ENCODE peak calls at places on chromosomes 3 and 15, in nine cellular contexts. W is sigmoid colon, B is stomach, F is SK-N-SH, N is HepG2, S is K562, R is tibial nerve, D is transverse colon, C is esophagus muscularis mucosa. M is an unnamed sample. For H3K36me3, the result is how much of the 10 kb centered on the place peaks cover.

GRCh38 chr15:29596266-29596665 is 226.0 kb downstream of the TJP1 start:
- DNase-seq in D (no peak), R (no peak), B (no peak), S (no peak), F (no peak), W (no peak), C (peak), N (no peak), M (no peak)

GRCh38 chr3:8136553-8136952 is 365.1 kb upstream of the LMCD1 start:
- DNase-seq in N (no peak), R (no peak), S (no peak), D (no peak), C (no peak), F (no peak), B (no peak), W (no peak), M (no peak)

GRCh38 chr3:65785065-65785645 is 253.6 kb downstream of the MAGI1 start:
- DNase-seq in B (no peak), D (no peak), N (peak), C (no peak), R (peak), F (peak), W (no peak), S (peak), M (no peak)

GRCh38 chr3:158152186-158152585 is 42.3 kb downstream of the RSRC1 start:
- DNase-seq in B (no peak), F (no peak), N (no peak), S (no peak), D (no peak), W (no peak), R (no peak), C (no peak), M (no peak)

GRCh38 chr15:85831415-85832113 is 36.8 kb upstream of the KLHL25 start:
- DNase-seq in F (peak), N (peak), C (no peak), D (peak), B (peak), S (peak), R (peak), W (peak), M (peak)

GRCh38 chr3:15345051-15345607 is 12.7 kb upstream of the SH3BP5 start:
- DNase-seq in B (no peak), W (no peak), N (no peak), F (no peak), R (no peak), S (no peak), C (no peak), D (peak), M (no peak)

GRCh38 chr3:113285226-113285625 is 73.9 kb downstream of the BOC start:
- DNase-seq in B (no peak), F (no peak), C (no peak), D (no peak), S (no peak), N (no peak), W (no peak), R (no peak), M (no peak)

GRCh38 chr3:147417896-147418295 is 8.7 kb downstream of the ZIC1 start:
- DNase-seq in C (no peak), N (no peak), F (no peak), S (no peak), D (no peak), B (no peak), W (no peak), R (no peak), M (no peak)

GRCh38 chr15:22267761-22268160 is 187.4 kb downstream of the OR4M2 start:
- DNase-seq in D (no peak), C (no peak), W (no peak), F (peak), R (no peak), B (no peak), N (no peak), S (no peak), M (no peak)

GRCh38 chr15:98943609-98944111 is 63.9 kb downstream of the PGPEP1L start:
- DNase-seq in C (no peak), B (no peak), N (no peak), D (peak), S (no peak), F (no peak), R (peak), W (no peak), M (peak)

GRCh38 chr3:4864503-4864902 is 114.7 kb upstream of the BHLHE40 start:
- DNase-seq in W (no peak), C (no peak), R (no peak), S (no peak), N (no peak), F (no peak), D (no peak), B (no peak), M (no peak)

GRCh38 chr15:88258021-88258641 is 1.6 kb upstream of the NTRK3 start:
- DNase-seq in D (no peak), S (peak), W (no peak), C (no peak), F (peak), R (no peak), B (no peak), N (peak), M (no peak)

GRCh38 chr3:69329897-69330296 is 56.0 kb downstream of the FRMD4B start:
- DNase-seq in D (no peak), R (no peak), S (no peak), N (no peak), W (no peak), C (no peak), F (no peak), B (no peak), M (no peak)

GRCh38 chr15:90315276-90315982 is 36.7 kb upstream of the ZNF774 start:
- DNase-seq in W (peak), C (peak), R (peak), N (peak), D (peak), B (peak), F (no peak), S (no peak), M (peak)

GRCh38 chr15:27903405-27903804 is 195.7 kb downstream of the OCA2 start:
- DNase-seq in R (no peak), C (no peak), D (no peak), W (no peak), F (no peak), N (no peak), B (no peak), S (no peak), M (no peak)

GRCh38 chr3:32480596-32480995 is 22.1 kb downstream of the CMTM6 start:
- DNase-seq in D (no peak), W (no peak), B (no peak), C (no peak), N (no peak), F (no peak), S (no peak), R (no peak), M (no peak)

GRCh38 chr3:155871746-155872158 is 1.3 kb downstream of the GMPS start:
- DNase-seq in D (no peak), B (no peak), F (no peak), W (no peak), C (no peak), R (no peak), S (no peak), N (no peak), M (no peak)

GRCh38 chr3:54349231-54349647 is 226.9 kb downstream of the CACNA2D3 start:
- DNase-seq in W (no peak), B (no peak), N (no peak), S (peak), F (peak), D (no peak), C (no peak), R (no peak), M (no peak)

GRCh38 chr3:136177876-136178275 is 18.3 kb downstream of the MSL2 start:
- DNase-seq in D (no peak), R (no peak), F (no peak), B (no peak), S (no peak), C (no peak), W (no peak), N (no peak), M (no peak)

GRCh38 chr3:16529264-16529663 is 15.8 kb upstream of the RFTN1 start:
- DNase-seq in W (no peak), R (no peak), B (no peak), C (no peak), D (no peak), N (no peak), S (no peak), F (no peak), M (no peak)

GRCh38 chr15:68389936-68390790 is 41.8 kb downstream of the ITGA11 start:
- DNase-seq in F (no peak), S (no peak), B (peak), D (no peak), C (peak), R (no peak), N (no peak), W (peak), M (peak)

GRCh38 chr3:169146112-169146665 is 517.3 kb downstream of the MECOM start:
- DNase-seq in D (peak), N (no peak), B (peak), S (peak), R (no peak), W (peak), F (no peak), C (no peak), M (peak)

GRCh38 chr3:196141866-196142673 is 60.2 kb upstream of the TFRC start:
- DNase-seq in C (no peak), S (no peak), R (no peak), B (peak), N (no peak), D (no peak), F (no peak), W (no peak), M (no peak)

GRCh38 chr3:126512916-126513650 is 4.5 kb downstream of the UROC1 start:
- DNase-seq in R (no peak), F (no peak), B (no peak), C (no peak), W (peak), N (no peak), S (no peak), D (no peak), M (no peak)

GRCh38 chr15:66595937-66596545 is 30.2 kb upstream of the LCTL start:
- DNase-seq in F (no peak), B (no peak), C (no peak), S (no peak), W (no peak), N (no peak), D (no peak), R (no peak), M (no peak)

GRCh38 chr15:99421172-99421656 is 144.6 kb upstream of the MEF2A start:
- DNase-seq in D (no peak), W (peak), C (no peak), S (no peak), F (no peak), N (peak), R (no peak), B (peak), M (peak)

GRCh38 chr3:185318136-185318535 is 44.8 kb upstream of the MAP3K13 start:
- DNase-seq in B (no peak), N (peak), D (no peak), W (no peak), C (no peak), F (no peak), R (no peak), S (no peak), M (no peak)

GRCh38 chr3:159536876-159537275 is 451.8 kb upstream of the IL12A start:
- DNase-seq in F (no peak), D (no peak), R (no peak), W (no peak), S (no peak), N (no peak), C (no peak), B (no peak), M (no peak)

GRCh38 chr15:81007428-81008064 is 6.8 kb downstream of the TLNRD1 start:
- DNase-seq in R (no peak), B (no peak), D (no peak), W (no peak), N (no peak), F (no peak), C (no peak), S (no peak), M (no peak)

GRCh38 chr15:81011593-81011992 is 10.9 kb downstream of the TLNRD1 start:
- DNase-seq in F (no peak), S (no peak), R (no peak), C (no peak), N (no peak), W (no peak), B (no peak), D (no peak), M (no peak)

GRCh38 chr15:81006124-81006523 is 5.4 kb downstream of the TLNRD1 start:
- DNase-seq in B (no peak), C (no peak), W (no peak), N (no peak), F (no peak), S (no peak), D (no peak), R (no peak), M (no peak)

GRCh38 chr15:81010086-81010485 is 9.4 kb downstream of the TLNRD1 start:
- DNase-seq in B (no peak), N (no peak), D (no peak), C (no peak), R (no peak), F (no peak), W (no peak), S (no peak), M (no peak)

GRCh38 chr15:81008312-81008711 is 7.6 kb downstream of the TLNRD1 start:
- DNase-seq in D (no peak), B (no peak), F (no peak), C (no peak), S (no peak), N (no peak), W (no peak), R (no peak), M (no peak)
- TF ChIP-seq EP300 in D (no peak), B (no peak), F (no peak), C (no peak), S (no peak), N (no peak), W (no peak), R (no peak), M (no peak)

DNA sequence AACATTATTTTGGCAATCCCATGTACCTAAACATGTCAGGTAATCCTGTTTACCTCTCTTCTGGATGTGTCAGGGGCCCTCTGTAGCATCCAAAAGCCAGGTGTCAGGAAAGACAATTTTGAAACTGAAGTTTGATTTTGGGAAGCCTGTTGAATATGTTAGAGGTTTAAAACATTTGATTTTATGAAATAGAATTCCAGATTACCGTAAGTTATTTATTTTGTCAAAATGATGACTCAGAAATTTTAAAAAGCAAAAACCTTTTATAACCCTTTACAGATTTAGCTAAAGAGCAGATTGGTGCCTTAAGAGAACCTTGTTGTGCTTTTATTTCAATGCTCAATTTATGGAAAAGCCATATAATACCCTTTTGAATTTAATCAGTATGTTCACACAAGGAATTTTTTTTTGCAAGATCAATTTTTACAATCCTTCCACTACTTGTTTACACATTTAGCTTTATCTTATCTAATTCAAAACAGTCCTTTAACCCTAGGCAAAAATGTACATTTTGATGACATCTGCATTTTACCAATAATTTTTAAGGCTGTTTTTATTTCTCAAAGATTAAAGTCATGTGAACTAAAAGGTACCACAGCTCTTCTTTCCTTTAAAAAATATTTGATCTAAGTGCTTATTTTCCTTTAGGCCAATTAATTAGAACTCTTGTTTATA is 10.0 kb downstream of the KIF15 start:
- DNase-seq in S (no peak), R (no peak), F (no peak), B (no peak), C (no peak), W (no peak), N (no peak), D (no peak), M (no peak)
- H3K36me3 ChIP-seq in S (under half), R (under half), F (under half), B (under half), C (under half), W (under half), N (under half), D (under half), M (under half)

DNA sequence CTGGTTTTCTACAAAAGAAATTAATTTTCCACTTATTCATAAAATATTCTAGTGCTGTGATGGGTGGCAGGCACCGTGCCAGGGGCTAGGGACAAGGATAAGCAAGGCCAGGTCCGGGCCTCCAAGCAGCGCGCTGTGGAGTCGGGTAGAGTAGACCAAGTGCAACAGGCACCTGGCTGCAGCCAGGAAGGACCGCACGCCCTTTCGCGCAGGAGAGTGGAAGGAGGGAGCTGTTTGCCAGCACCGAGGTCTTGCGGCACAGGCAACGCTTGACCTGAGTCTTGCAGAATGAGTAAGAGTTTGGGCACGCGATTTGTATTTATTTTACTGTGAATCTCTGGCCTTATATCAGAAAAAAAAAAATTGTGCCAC is at the start of gene CASR:
- DNase-seq in B (no peak), S (no peak), C (no peak), R (no peak), D (peak), F (no peak), N (no peak), W (no peak), M (no peak)
- TF ChIP-seq EP300 in B (no peak), S (no peak), C (no peak), R (no peak), D (no peak), F (no peak), N (no peak), W (no peak), M (no peak)

DNA sequence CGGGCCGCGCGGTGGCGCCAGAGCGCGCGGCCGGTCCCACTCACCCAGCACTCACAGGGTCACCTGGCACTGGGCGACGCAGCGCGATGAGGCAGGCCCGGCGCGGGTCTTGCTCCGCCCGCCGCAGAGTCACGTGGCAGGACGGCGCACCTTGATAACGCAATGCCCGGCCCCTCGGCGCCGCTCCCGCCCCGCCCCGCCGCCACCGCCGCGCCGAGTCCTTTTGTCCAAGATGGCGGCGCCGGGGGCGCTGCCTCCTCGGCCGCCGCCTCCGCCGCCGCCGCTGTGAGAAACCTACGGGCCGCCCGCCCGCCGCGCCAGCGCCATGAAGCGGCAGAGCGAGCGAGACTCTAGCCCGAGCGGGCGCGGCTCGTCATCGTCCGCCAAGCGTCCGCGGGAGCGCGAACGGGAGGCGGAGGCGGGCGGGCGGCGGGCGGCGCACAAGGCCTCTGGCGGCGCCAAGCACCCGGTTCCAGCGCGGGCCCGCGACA is at the start of gene RBM15B:
- DNase-seq in S (peak), C (peak), R (peak), N (peak), D (peak), W (peak), B (peak), F (peak), M (peak)
- H3K36me3 ChIP-seq in S (half or more), C (half or more), R (under half), N (under half), D (under half), W (half or more), B (under half), F (under half), M (under half)

M was measured in ovary.